ENCODE peak calls at places on chromosome 22, in ten cellular contexts. G is GM23338, U is HCT116, T is suprapubic skin, B is stomach, W is HL-60, Y is transverse colon, N is GM12878, A is SK-N-SH, H is breast epithelium. X is an unnamed sample.

GRCh38 chr22:37932821-37933578 is 20.4 kb downstream of the C22orf23 start:
- DNase-seq in G (no peak), U (no peak), T (no peak), B (peak; percentile 55), W (no peak), Y (no peak), N (no peak), A (no peak), H (no peak), X (no peak)

GRCh38 chr22:21457023-21457787 is 10.0 kb upstream of the TMEM191C start:
- DNase-seq in G (no peak), U (no peak), T (peak; percentile 50), B (no peak), W (no peak), Y (no peak), N (no peak), A (no peak), H (peak; percentile 19), X (no peak)

GRCh38 chr22:49855491-49855911 is 1.9 kb downstream of the ZBED4 start:
- DNase-seq in G (no peak), U (no peak), T (no peak), B (no peak), W (no peak), Y (peak; percentile 47), N (no peak), A (no peak), H (no peak), X (no peak)

GRCh38 chr22:36073476-36073875 is 44.9 kb upstream of the RBFOX2 start:
- DNase-seq in G (no peak), U (no peak), T (no peak), B (no peak), W (no peak), Y (no peak), N (no peak), A (no peak), H (no peak), X (no peak)

GRCh38 chr22:31588970-31589675 is 72.9 kb downstream of the PISD start:
- DNase-seq in G (no peak), U (no peak), T (no peak), B (no peak), W (no peak), Y (peak; percentile 31), N (no peak), A (no peak), H (no peak), X (no peak)

GRCh38 chr22:50276143-50276542 is 6.0 kb upstream of the MAPK11 start:
- DNase-seq in G (peak; percentile 71), U (no peak), T (no peak), B (peak; percentile 81), W (peak; percentile 92), Y (peak; percentile 81), N (peak; percentile 66), A (peak; percentile 79), H (peak; percentile 69), X (peak; percentile 80)

GRCh38 chr22:48152916-48153315 is 1390.5 kb downstream of the TBC1D22A start:
- DNase-seq in G (no peak), U (no peak), T (no peak), B (no peak), W (no peak), Y (no peak), N (no peak), A (no peak), H (no peak), X (no peak)

GRCh38 chr22:38518620-38519019 is 12.5 kb upstream of the DDX17 start:
- DNase-seq in G (no peak), U (no peak), T (no peak), B (no peak), W (no peak), Y (peak; percentile 64), N (no peak), A (no peak), H (no peak), X (no peak)

GRCh38 chr22:45452565-45453449 is 39.3 kb downstream of the RIBC2 start:
- DNase-seq in G (no peak), U (no peak), T (no peak), B (no peak), W (no peak), Y (no peak), N (no peak), A (no peak), H (no peak), X (no peak)

GRCh38 chr22:20630873-20631617 is 123.6 kb downstream of the MED15 start:
- DNase-seq in G (no peak), U (no peak), T (no peak), B (no peak), W (no peak), Y (no peak), N (no peak), A (no peak), H (no peak), X (no peak)

GRCh38 chr22:45290410-45290936 is 5.7 kb downstream of the UPK3A start:
- DNase-seq in G (peak; percentile 40), U (peak; percentile 64), T (peak; percentile 84), B (peak; percentile 38), W (no peak), Y (peak; percentile 38), N (no peak), A (no peak), H (no peak), X (no peak)

GRCh38 chr22:27918351-27919221 is 470 bp downstream of the PITPNB start:
- DNase-seq in G (peak; percentile 77), U (no peak), T (peak; percentile 85), B (peak; percentile 33), W (peak; percentile 32), Y (peak; percentile 55), N (no peak), A (peak; percentile 80), H (peak; percentile 52), X (peak; percentile 40)
- TF ChIP-seq POLR2AphosphoS5 in G (no peak), U (no peak), T (no peak), B (no peak), W (peak; percentile 71), Y (no peak), N (peak; percentile 72), A (no peak), H (no peak), X (no peak)

DNA sequence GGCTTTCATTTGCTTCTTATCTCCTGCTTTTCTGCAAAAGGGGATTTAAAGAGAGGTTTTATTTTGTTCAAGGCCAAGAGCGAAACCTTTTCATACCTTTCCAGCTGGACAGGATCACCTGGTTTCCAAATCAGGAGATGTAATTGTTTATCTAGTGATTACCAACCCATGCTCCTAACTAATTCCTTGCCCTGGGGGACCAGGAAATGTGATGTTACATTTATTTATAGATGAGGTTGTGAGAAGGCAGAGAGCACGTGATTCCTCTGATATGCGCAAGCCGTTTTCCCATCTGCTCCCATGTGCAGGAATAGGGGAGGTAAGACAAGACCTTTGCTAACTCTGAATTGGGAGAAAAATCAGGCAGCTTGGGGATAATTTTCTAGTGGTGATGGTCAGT is 507.2 kb upstream of the LARGE1 start:
- DNase-seq in G (no peak), U (no peak), T (no peak), B (no peak), W (no peak), Y (no peak), N (no peak), A (no peak), H (no peak), X (no peak)
- TF ChIP-seq POLR2AphosphoS5 in G (no peak), U (no peak), T (no peak), B (no peak), W (no peak), Y (no peak), N (no peak), A (no peak), H (no peak), X (no peak)

GRCh38 chr22:23523746-23524145 is 56.3 kb downstream of the IGLL1 start:
- DNase-seq in G (no peak), U (no peak), T (no peak), B (no peak), W (no peak), Y (no peak), N (no peak), A (no peak), H (no peak), X (peak; percentile 2)

GRCh38 chr22:23526588-23527315 is 53.3 kb downstream of the IGLL1 start:
- DNase-seq in G (no peak), U (no peak), T (no peak), B (no peak), W (no peak), Y (no peak), N (no peak), A (peak; percentile 66), H (no peak), X (no peak)

GRCh38 chr22:23525510-23525909 is 54.6 kb downstream of the IGLL1 start:
- DNase-seq in G (no peak), U (no peak), T (no peak), B (no peak), W (no peak), Y (no peak), N (no peak), A (no peak), H (no peak), X (no peak)

GRCh38 chr22:23522642-23523251 is 57.3 kb downstream of the IGLL1 start:
- DNase-seq in G (peak; percentile 27), U (no peak), T (no peak), B (no peak), W (no peak), Y (no peak), N (no peak), A (peak; percentile 67), H (no peak), X (peak; percentile 14)

GRCh38 chr22:23524226-23524625 is 55.9 kb downstream of the IGLL1 start:
- DNase-seq in G (no peak), U (no peak), T (no peak), B (no peak), W (no peak), Y (no peak), N (no peak), A (no peak), H (no peak), X (no peak)
- TF ChIP-seq POLR2AphosphoS5 in G (no peak), U (no peak), T (no peak), B (no peak), W (no peak), Y (no peak), N (no peak), A (no peak), H (no peak), X (no peak)

GRCh38 chr22:41407433-41407832 is 25.7 kb downstream of the TEF start:
- DNase-seq in G (no peak), U (no peak), T (no peak), B (no peak), W (no peak), Y (no peak), N (no peak), A (no peak), H (no peak), X (no peak)

GRCh38 chr22:41401781-41402648 is 20.3 kb downstream of the TEF start:
- DNase-seq in G (no peak), U (no peak), T (no peak), B (peak; percentile 95), W (no peak), Y (peak; percentile 87), N (no peak), A (peak; percentile 81), H (no peak), X (no peak)

GRCh38 chr22:41398921-41399320 is 17.2 kb downstream of the TEF start:
- DNase-seq in G (peak; percentile 45), U (no peak), T (no peak), B (no peak), W (no peak), Y (no peak), N (no peak), A (no peak), H (no peak), X (no peak)

GRCh38 chr22:41405588-41405987 is 23.8 kb downstream of the TEF start:
- DNase-seq in G (no peak), U (no peak), T (no peak), B (no peak), W (no peak), Y (no peak), N (no peak), A (no peak), H (no peak), X (peak; percentile 63)

GRCh38 chr22:41403532-41404318 is 22.0 kb downstream of the TEF start:
- DNase-seq in G (peak; percentile 95), U (peak; percentile 81), T (peak; percentile 93), B (peak; percentile 96), W (peak; percentile 75), Y (peak; percentile 89), N (peak; percentile 58), A (peak; percentile 82), H (peak; percentile 82), X (peak; percentile 97)
- TF ChIP-seq POLR2AphosphoS5 in G (no peak), U (no peak), T (peak; percentile 78), B (peak; percentile 97), W (no peak), Y (peak; percentile 62), N (no peak), A (no peak), H (peak; percentile 82), X (no peak)